ENCODE peak calls at places on chromosomes 13 and 19, in four cellular contexts. H is IMR-90, I is astrocyte, D is endothelial cell of umbilical vein. E is an unnamed sample.

GRCh38 chr19:49151339-49152217 is 3.6 kb downstream of the HRC start:
- DNase-seq in H (peak; percentile 11), I (no peak), D (peak; percentile 29), E (peak; percentile 95)

GRCh38 chr13:32045963-32046785 is 14.6 kb downstream of the FRY start:
- DNase-seq in H (peak; percentile 56), I (peak; percentile 42), D (peak; percentile 21), E (no peak)

GRCh38 chr19:30936276-30936675 is 413.0 kb downstream of the TSHZ3 start:
- DNase-seq in H (no peak), I (no peak), D (no peak), E (no peak)

GRCh38 chr13:48769107-48769704 is 115.5 kb downstream of the CYSLTR2 start:
- DNase-seq in H (peak; percentile 91), I (peak; percentile 76), D (peak; percentile 93), E (peak; percentile 90)

GRCh38 chr13:25977216-25977615 is 74.6 kb downstream of the SHISA2 start:
- DNase-seq in H (no peak), I (no peak), D (peak; percentile 70), E (no peak)

GRCh38 chr13:113941571-113942191 is 32.2 kb downstream of the C13orf46 start:
- DNase-seq in H (no peak), I (peak; percentile 80), D (no peak), E (no peak)

GRCh38 chr19:18919895-18920204 is 335 bp downstream of the DDX49 start:
- DNase-seq in H (no peak), I (no peak), D (no peak), E (no peak)

GRCh38 chr13:108947551-108948030 is 318.2 kb downstream of the MYO16 start:
- DNase-seq in H (peak; percentile 30), I (peak; percentile 20), D (no peak), E (no peak)

GRCh38 chr19:9324584-9324962 is 594 bp downstream of the ZNF559 start:
- DNase-seq in H (no peak), I (no peak), D (no peak), E (no peak)

GRCh38 chr13:72431981-72432617 is 295.3 kb downstream of the MZT1 start:
- DNase-seq in H (no peak), I (no peak), D (no peak), E (no peak)

GRCh38 chr13:38239874-38240273 is 109.8 kb upstream of the UFM1 start:
- DNase-seq in H (no peak), I (no peak), D (no peak), E (no peak)

GRCh38 chr19:50332264-50333038 is 3.3 kb upstream of the KCNC3 start:
- DNase-seq in H (no peak), I (no peak), D (no peak), E (peak; percentile 20)

GRCh38 chr13:75774176-75774575 is 138.0 kb downstream of the LMO7 start:
- DNase-seq in H (peak; percentile 46), I (no peak), D (no peak), E (no peak)

GRCh38 chr13:75771818-75772217 is 135.7 kb downstream of the LMO7 start:
- DNase-seq in H (peak; percentile 91), I (peak; percentile 91), D (peak; percentile 44), E (peak; percentile 80)

GRCh38 chr13:75770164-75771145 is 134.3 kb downstream of the LMO7 start:
- DNase-seq in H (peak; percentile 65), I (peak; percentile 49), D (no peak), E (no peak)

GRCh38 chr13:75766636-75767035 is 130.5 kb downstream of the LMO7 start:
- DNase-seq in H (no peak), I (no peak), D (no peak), E (no peak)

DNA sequence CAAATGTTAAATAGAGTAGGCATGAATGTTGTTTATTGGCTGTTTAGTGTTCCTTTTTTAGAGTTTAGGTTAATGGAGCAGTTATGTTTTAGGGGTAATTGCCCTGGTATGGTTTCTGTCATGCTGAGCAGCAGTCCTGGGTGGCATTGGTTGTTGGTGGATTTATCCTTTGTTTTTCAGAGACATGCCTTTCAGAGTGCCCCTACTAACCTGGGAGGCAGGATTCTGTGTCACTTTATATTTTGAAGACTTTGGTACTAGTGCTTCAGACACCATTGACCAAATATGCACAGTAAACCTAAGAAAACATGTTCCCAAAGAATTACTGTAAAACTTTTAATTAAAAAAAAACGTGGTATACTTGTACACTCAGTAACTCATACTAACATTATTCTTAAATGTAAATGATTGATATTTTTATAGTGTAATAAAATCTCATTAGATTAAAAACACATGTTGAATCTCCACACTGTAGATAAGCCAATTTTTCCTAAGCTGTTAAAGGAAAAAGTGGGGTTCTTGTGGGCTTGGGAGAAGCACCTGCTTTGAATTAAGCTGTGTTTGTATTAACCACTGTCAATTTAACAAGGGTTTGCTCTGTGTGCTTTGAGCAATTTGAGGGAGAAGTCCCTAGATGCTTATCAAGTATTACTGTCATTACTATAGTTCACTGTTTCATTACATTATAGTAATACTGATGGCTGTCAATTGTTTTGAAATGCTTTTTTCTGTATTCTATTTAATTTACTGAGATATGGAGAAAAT is 133.2 kb downstream of the LMO7 start:
- DNase-seq in H (no peak), I (no peak), D (no peak), E (no peak)
- H3K27ac ChIP-seq in H (peak overlapping the region; percentile 99), I (no peak overlapping the region), D (no peak overlapping the region), E (no peak overlapping the region)

DNA sequence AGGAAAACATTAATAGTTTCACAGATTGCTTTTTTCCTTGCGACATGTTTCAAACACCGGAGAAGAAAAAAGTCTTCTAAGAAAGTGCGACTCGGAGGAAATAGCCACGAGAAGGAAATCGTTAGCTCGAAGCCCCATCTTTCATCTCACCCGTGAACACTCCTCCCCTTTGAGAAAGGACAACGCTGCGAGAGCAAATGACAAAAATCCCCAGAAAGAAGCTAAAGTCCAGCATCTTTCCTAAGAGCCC is 65.5 kb downstream of the KCNRG start:
- DNase-seq in H (peak; percentile 27), I (no peak), D (peak; percentile 59), E (no peak)
- H4K20me1 ChIP-seq in H (peaks cover 19% of the 10 kb centered on the region), I (peaks cover 8% of the 10 kb centered on the region), D (no peaks in the 10 kb centered on the region), E (peaks cover 40% of the 10 kb centered on the region)

GRCh38 chr19:3275583-3276340 is 51.3 kb downstream of the CELF5 start:
- DNase-seq in H (peak; percentile 60), I (peak; percentile 8), D (peak; percentile 44), E (peak; percentile 88)
- H2AFZ ChIP-seq in H (peak overlapping the region; percentile 98), I (no peak overlapping the region), D (peak overlapping the region; percentile 83), E (peak overlapping the region; percentile 81)

DNA sequence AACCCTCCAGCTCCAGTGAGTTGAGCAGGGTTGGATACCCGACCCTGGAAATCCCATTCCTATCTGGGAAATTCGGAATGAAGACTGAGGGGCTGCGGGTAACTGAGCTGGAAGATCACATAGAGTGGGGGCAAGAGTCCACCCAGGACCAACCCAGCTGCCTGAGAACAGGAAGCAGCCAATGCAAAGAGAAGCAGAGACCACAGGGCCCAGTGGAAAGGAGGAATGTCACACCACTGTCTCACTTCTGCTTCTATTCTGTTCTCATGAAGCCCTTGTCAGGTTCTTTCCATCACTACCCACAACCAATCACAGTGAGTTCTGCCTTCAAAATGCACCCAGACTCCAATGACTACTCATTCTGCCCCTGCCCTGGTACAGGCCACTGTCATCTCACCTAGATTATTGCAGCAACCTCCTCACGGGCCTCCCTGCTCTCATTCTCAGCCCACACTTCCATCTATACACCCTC is 15.3 kb downstream of the DYRK1B start:
- DNase-seq in H (no peak), I (no peak), D (no peak), E (no peak)
- H3K27ac ChIP-seq in H (no peak overlapping the region), I (no peak overlapping the region), D (no peak overlapping the region), E (no peak overlapping the region)

GRCh38 chr19:2436384-2436783 is 9.0 kb upstream of the TIMM13 start:
- DNase-seq in H (no peak), I (no peak), D (no peak), E (no peak)

GRCh38 chr19:2434267-2434666 is 6.9 kb upstream of the TIMM13 start:
- DNase-seq in H (no peak), I (no peak), D (no peak), E (no peak)

GRCh38 chr19:2436926-2437325 is 9.5 kb upstream of the TIMM13 start:
- DNase-seq in H (no peak), I (no peak), D (no peak), E (no peak)

GRCh38 chr19:2433854-2434253 is 6.5 kb upstream of the TIMM13 start:
- DNase-seq in H (no peak), I (no peak), D (no peak), E (no peak)

DNA sequence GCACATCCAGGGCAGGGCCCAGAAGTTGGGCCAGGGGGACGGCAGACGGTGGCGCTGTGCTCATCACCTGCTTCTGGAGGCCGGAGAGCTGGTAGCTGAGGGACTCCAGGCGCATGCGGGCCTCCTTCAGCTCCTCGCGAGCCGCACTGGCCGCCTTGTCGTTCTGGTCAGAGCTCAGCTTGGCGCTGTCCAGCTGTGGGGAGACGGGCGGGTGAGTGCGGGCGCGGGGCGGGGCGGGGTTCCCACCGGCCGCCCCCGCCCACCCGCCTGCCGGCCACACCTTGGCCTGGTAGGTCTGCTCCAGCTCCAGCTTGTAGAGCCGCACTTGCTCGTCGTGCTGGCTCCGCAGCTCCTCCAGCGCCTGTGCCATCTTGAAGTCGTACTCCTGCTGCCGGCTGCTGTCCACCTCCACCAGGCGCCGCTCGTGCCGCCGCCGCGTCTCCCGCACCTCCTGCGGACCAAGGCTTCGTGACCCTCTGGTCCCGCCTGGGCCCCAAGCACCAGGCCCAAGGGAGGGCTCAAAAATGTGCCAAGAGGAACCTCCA is 7.4 kb upstream of the TIMM13 start:
- DNase-seq in H (no peak), I (no peak), D (no peak), E (no peak)
- H4K20me1 ChIP-seq in H (peaks cover 16% of the 10 kb centered on the region), I (peaks cover 20% of the 10 kb centered on the region), D (no peaks in the 10 kb centered on the region), E (no peaks in the 10 kb centered on the region)

GRCh38 chr13:77859450-77859849 is 59.2 kb downstream of the EDNRB start:
- DNase-seq in H (peak; percentile 82), I (peak; percentile 48), D (no peak), E (no peak)
- H2AFZ ChIP-seq in H (peak overlapping the region; percentile 71), I (no peak overlapping the region), D (no peak overlapping the region), E (no peak overlapping the region)

DNA sequence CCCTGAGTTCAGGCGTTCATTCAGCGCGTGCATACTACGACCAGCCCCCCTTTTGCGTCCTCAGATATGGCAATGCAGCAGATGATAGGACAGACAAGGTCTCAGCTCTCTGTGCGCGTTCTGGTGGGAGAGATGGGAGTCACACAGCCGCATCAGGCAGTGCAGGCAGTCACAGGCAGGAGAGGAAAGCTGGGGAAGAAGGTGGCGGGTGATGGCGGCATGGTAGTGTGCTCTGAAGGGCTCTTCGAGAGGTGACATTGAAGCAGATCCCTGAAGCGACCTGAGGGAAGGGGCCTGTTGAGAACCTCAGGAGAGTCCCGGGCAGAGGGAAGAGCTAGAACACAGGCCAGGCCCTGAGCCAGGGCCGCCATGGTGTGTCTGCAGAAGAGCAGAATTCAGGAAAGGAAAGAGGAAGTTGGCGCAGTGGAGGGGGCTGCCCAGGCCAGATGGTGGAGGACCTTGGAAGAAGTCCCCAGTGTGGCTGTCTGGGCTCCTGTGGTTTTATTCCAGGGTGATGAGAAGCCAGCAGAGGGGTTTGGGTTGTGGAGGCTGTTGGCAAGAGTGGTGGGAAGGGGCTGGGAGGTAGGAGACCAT is 3.5 kb downstream of the USF2 start:
- DNase-seq in H (no peak), I (no peak), D (no peak), E (no peak)
- H3K27ac ChIP-seq in H (no peak overlapping the region), I (no peak overlapping the region), D (no peak overlapping the region), E (no peak overlapping the region)

DNA sequence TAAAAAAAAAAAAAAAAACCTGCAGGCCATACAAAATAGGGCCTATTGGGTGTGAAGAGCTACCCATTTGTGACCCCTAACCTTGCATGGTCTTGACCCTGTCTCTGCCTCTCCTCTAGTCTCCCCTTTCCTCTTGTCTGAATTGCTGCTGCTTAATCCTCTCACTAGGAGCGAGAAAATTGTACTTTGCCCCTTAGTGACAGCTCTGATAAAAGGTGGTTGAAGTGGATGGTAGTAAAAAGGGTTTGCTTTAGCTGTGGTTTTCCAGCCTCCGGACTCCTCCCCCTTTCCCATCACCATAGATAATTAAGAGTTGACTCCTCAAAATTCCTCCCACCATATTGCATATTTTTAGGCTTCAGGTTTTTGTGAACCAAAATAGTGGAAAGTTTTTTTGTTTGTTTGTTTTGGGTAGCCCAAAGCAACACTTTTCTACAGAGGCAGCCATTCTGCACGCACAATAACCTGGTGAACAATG is 23.5 kb downstream of the ACTN4 start:
- DNase-seq in H (no peak), I (no peak), D (no peak), E (no peak)
- H4K20me1 ChIP-seq in H (peaks cover 85% of the 10 kb centered on the region), I (peaks cover 87% of the 10 kb centered on the region), D (no peaks in the 10 kb centered on the region), E (peaks cover 52% of the 10 kb centered on the region)

E was measured in PC-3.